ENCODE peak calls at places on chromosomes 11 and 22, in six cellular contexts. S, E, V, T, P and C are unnamed samples.

GRCh38 chr11:74157169-74157568 is 13.6 kb downstream of the C2CD3 start:
- DNase-seq in V (peak), E (no peak), S (no peak), T (no peak), P (no peak), C (no peak)

GRCh38 chr11:12430912-12431311 is 53.5 kb downstream of the PARVA start:
- DNase-seq in E (no peak), S (no peak), P (peak), T (no peak), V (peak), C (peak)

GRCh38 chr11:94593030-94593429 is 25.9 kb downstream of the PIWIL4 start:
- DNase-seq in P (peak), E (no peak), S (no peak), V (peak), T (no peak), C (peak)

GRCh38 chr11:32172771-32173170 is 81.9 kb downstream of the RCN1 start:
- DNase-seq in P (no peak), T (no peak), E (no peak), S (no peak), V (peak), C (no peak)

GRCh38 chr11:114168691-114169090 is 109.2 kb downstream of the ZBTB16 start:
- DNase-seq in V (no peak), S (no peak), T (no peak), P (no peak), E (no peak), C (no peak)

GRCh38 chr11:11884774-11885481 is 43.2 kb downstream of the USP47 start:
- DNase-seq in P (no peak), E (no peak), T (no peak), V (no peak), S (no peak), C (no peak)

GRCh38 chr22:35425971-35426800 is 26.2 kb downstream of the MCM5 start:
- DNase-seq in V (peak), T (no peak), S (no peak), E (peak), P (no peak), C (no peak)

GRCh38 chr11:75826463-75827220 is 11.6 kb downstream of the UVRAG start:
- DNase-seq in P (no peak), S (no peak), V (peak), E (no peak), T (no peak), C (peak)

GRCh38 chr11:10351768-10352641 is 47.1 kb downstream of the ADM start:
- DNase-seq in V (peak), E (peak), T (peak), P (peak), S (peak), C (peak)

GRCh38 chr11:85889676-85890579 is 34.7 kb downstream of the CCDC83 start:
- DNase-seq in V (peak), T (no peak), P (peak), S (no peak), E (no peak), C (peak)

GRCh38 chr22:18056161-18056666 is 21.6 kb upstream of the PEX26 start:
- DNase-seq in T (no peak), S (no peak), P (no peak), V (peak), E (no peak), C (peak)

GRCh38 chr11:74933765-74934164 is 15.1 kb downstream of the XRRA1 start:
- DNase-seq in V (no peak), S (no peak), T (no peak), E (no peak), P (no peak), C (no peak)

GRCh38 chr22:41285441-41285819 is 557 bp downstream of the RANGAP1 start:
- DNase-seq in S (peak), V (peak), E (peak), P (peak), T (peak), C (peak)

GRCh38 chr22:36641902-36642640 is 61.5 kb downstream of the CACNG2 start:
- DNase-seq in S (no peak), E (no peak), V (peak), T (no peak), P (no peak), C (peak)

GRCh38 chr22:36636916-36637315 is 66.6 kb downstream of the CACNG2 start:
- DNase-seq in P (no peak), T (no peak), S (no peak), E (peak), V (no peak), C (no peak)

GRCh38 chr22:36643033-36643432 is 60.5 kb downstream of the CACNG2 start:
- DNase-seq in V (no peak), P (no peak), T (no peak), S (no peak), E (no peak), C (no peak)

GRCh38 chr22:36644333-36644757 is 59.2 kb downstream of the CACNG2 start:
- DNase-seq in V (peak), E (peak), T (peak), S (peak), P (peak), C (peak)

GRCh38 chr22:36640106-36640672 is 63.4 kb downstream of the CACNG2 start:
- DNase-seq in T (no peak), E (no peak), S (no peak), P (no peak), V (no peak), C (no peak)
- H3K14ac ChIP-seq in T (no peak), E (no peak), S (no peak), P (no peak), V (no peak), C (no peak)

GRCh38 chr22:47355388-47355725 is 592.9 kb downstream of the TBC1D22A start:
- DNase-seq in P (no peak), V (no peak), S (no peak), E (no peak), T (no peak), C (no peak)

GRCh38 chr22:47354668-47355387 is 592.4 kb downstream of the TBC1D22A start:
- DNase-seq in S (no peak), V (no peak), P (no peak), T (no peak), E (no peak), C (no peak)

GRCh38 chr22:47351836-47352579 is 589.6 kb downstream of the TBC1D22A start:
- DNase-seq in V (no peak), P (no peak), S (no peak), E (no peak), T (no peak), C (no peak)

GRCh38 chr22:47355776-47356432 is 593.5 kb downstream of the TBC1D22A start:
- DNase-seq in V (no peak), E (no peak), S (no peak), T (no peak), P (no peak), C (no peak)

GRCh38 chr22:47352920-47353700 is 590.7 kb downstream of the TBC1D22A start:
- DNase-seq in P (no peak), T (no peak), V (no peak), S (no peak), E (no peak), C (no peak)
- H3K14ac ChIP-seq in P (no peak), T (no peak), V (no peak), S (no peak), E (no peak), C (no peak)

GRCh38 chr22:21443735-21444421 is 23.3 kb upstream of the TMEM191C start:
- DNase-seq in S (no peak), T (peak), V (no peak), E (peak), P (no peak), C (no peak)
- H3K14ac ChIP-seq in S (no peak), T (no peak), V (no peak), E (no peak), P (no peak), C (no peak)

GRCh38 chr11:123771664-123772063 is 17.3 kb upstream of the OR6X1 start:
- DNase-seq in S (no peak), P (no peak), E (no peak), V (no peak), T (no peak), C (no peak)

GRCh38 chr11:123775274-123775673 is 21.0 kb upstream of the OR6X1 start:
- DNase-seq in P (no peak), S (no peak), V (no peak), T (no peak), E (peak), C (no peak)

GRCh38 chr11:123773959-123774358 is 19.6 kb upstream of the OR6X1 start:
- DNase-seq in P (no peak), V (no peak), E (no peak), T (no peak), S (no peak), C (no peak)

GRCh38 chr11:123773026-123773425 is 18.7 kb upstream of the OR6X1 start:
- DNase-seq in S (no peak), P (peak), V (no peak), E (no peak), T (no peak), C (no peak)

DNA sequence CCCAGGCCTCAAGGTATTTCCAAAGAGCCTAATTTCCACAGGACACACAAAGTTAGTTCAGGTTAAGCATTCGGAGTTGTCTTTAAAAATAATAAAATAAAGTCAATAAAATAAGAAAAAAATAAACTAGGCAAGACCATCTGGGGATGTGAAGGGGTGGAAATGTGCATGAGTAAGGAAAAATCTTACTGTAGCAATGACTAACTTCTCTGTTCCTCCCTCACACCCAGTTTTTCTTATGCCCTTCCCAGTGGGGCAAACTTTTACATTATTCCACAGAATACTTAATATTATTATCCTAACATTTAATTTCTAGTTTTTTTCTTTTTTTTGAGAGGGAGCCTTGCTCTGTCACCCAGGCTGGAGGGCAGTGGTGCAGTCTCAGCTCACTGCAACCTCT is 21.8 kb upstream of the OR6X1 start:
- DNase-seq in E (no peak), S (no peak), T (no peak), V (no peak), P (no peak), C (no peak)
- H3K14ac ChIP-seq in E (peak), S (no peak), T (no peak), V (no peak), P (no peak), C (no peak)